ENCODE peak calls at places on chromosomes 5 and 9, in seven cellular contexts. C is PC-3, N is GM23248, B is heart left ventricle, I is SJSA1, W is brain microvascular endothelial cell, T is small intestine. G is an unnamed sample.

GRCh38 chr9:69590241-69590640 is 81.9 kb downstream of the APBA1 start:
- DNase-seq in W (no peak), I (no peak), B (no peak), T (no peak), C (no peak), N (no peak), G (no peak)

GRCh38 chr5:6468870-6469269 is 20.2 kb downstream of the UBE2QL1 start:
- DNase-seq in N (no peak), W (no peak), T (no peak), B (no peak), I (no peak), C (no peak), G (no peak)

GRCh38 chr9:132404228-132404881 is 2.3 kb downstream of the TTF1 start:
- DNase-seq in W (no peak), T (no peak), C (no peak), I (no peak), B (no peak), N (no peak), G (no peak)

GRCh38 chr9:37486616-37487544 is 1.1 kb downstream of the POLR1E start:
- DNase-seq in N (peak; percentile 98), T (peak; percentile 33), B (peak; percentile 59), C (peak; percentile 62), W (peak; percentile 78), I (peak; percentile 45), G (no peak)

GRCh38 chr9:6926436-6926835 is 168.7 kb downstream of the KDM4C start:
- DNase-seq in I (no peak), T (no peak), B (no peak), C (no peak), N (no peak), W (no peak), G (no peak)

GRCh38 chr9:36566813-36567217 is 5.9 kb upstream of the MELK start:
- DNase-seq in I (no peak), N (peak; percentile 91), T (no peak), B (no peak), C (peak; percentile 32), W (peak; percentile 16), G (peak; percentile 37)

GRCh38 chr5:110258460-110258859 is 468.0 kb downstream of the TMEM232 start:
- DNase-seq in N (peak; percentile 84), W (peak; percentile 22), T (peak; percentile 1), C (peak; percentile 63), I (no peak), B (no peak), G (peak; percentile 38)

GRCh38 chr9:138024831-138025291 is 147.3 kb downstream of the CACNA1B start:
- DNase-seq in I (peak; percentile 35), N (no peak), B (peak; percentile 14), W (no peak), T (no peak), C (no peak), G (no peak)

GRCh38 chr5:75534734-75535133 is 23.0 kb downstream of the POLK start:
- DNase-seq in T (no peak), N (no peak), I (no peak), C (no peak), W (no peak), B (no peak), G (no peak)

DNA sequence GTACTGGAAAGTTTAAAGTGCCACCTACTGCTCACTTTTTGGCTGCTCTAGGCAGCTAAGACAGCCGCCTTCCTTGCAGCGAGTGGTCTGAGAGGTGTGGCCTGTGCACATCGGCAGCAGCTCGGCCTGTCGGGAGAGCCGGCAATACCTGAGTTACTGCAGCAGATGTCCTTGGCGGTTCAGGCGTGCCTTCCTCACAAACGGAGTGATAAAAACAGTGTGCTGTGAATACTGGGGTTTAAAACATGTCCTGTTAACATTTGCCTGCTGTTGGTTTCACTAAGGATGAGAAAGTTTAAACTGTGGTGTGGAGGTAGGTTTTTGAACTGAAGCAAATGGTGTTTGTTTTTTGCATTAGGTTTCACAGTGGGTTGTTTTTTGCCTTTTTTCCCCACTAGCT is 12.9 kb downstream of the TRAF2 start:
- DNase-seq in B (no peak), N (no peak), C (no peak), T (peak; percentile 26), I (no peak), W (no peak), G (no peak)
- H3K27ac ChIP-seq in B (no peak overlapping the region), N (no peak overlapping the region), C (no peak overlapping the region), T (peak overlapping the region; percentile 45), I (no peak overlapping the region), W (no peak overlapping the region), G (peak overlapping the region; percentile 8)

DNA sequence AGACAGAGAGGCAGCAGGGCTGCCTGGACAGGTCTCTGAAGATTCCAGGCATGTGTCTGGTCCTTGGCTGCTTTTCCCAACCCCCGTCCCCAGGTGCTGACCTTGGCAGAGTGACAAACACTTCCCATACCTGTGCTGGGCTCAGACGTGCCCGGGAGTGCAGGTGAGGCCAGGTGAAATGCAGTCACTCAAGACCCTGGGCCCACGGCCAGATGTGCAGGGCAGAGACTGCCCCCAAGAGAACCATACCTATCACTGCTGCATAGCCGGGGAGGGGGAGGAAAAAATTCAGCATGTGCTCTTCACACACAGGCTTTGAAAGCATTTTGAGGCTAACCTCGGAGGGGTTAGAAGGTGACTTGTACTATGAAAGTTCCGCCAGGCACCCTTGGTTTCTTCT is 22.6 kb downstream of the CCNJL start:
- DNase-seq in I (no peak), T (no peak), W (no peak), N (no peak), B (no peak), C (no peak), G (peak; percentile 84)
- H3K4me3 ChIP-seq in I (no peak overlapping the region), T (no peak overlapping the region), W (no peak overlapping the region), N (no peak overlapping the region), B (no peak overlapping the region), C (no peak overlapping the region), G (no peak overlapping the region)

DNA sequence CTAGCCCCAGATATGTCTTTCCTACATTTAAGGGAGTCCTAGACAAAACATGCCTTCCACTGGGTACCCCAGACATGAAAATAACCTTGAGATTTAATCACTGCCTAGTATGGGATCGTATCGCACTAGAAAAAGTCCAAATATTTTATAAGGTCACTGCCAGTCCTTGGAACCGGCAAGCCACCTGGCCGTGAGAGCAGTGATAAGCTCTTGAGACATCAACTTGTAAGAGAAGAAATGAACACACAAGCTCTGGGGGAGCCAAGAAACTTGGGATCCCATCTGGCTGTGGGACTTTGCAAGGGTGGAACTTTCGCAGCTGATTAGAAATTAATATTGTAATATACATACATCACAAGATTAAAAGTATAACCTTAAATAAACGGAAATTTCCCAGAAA is 21.5 kb downstream of the MYO10 start:
- DNase-seq in T (no peak), N (no peak), W (no peak), I (no peak), B (no peak), C (no peak), G (no peak)
- H3K27ac ChIP-seq in T (peak overlapping the region; percentile 86), N (no peak overlapping the region), W (no peak overlapping the region), I (no peak overlapping the region), B (no peak overlapping the region), C (no peak overlapping the region), G (no peak overlapping the region)

GRCh38 chr9:77588319-77588937 is 59.7 kb downstream of the GNA14 start:
- DNase-seq in B (no peak), I (peak; percentile 53), T (peak; percentile 21), C (peak; percentile 88), W (peak; percentile 71), N (peak; percentile 90), G (no peak)

GRCh38 chr9:77587851-77588250 is 60.3 kb downstream of the GNA14 start:
- DNase-seq in C (no peak), N (no peak), T (no peak), I (no peak), W (no peak), B (no peak), G (no peak)

GRCh38 chr9:77586591-77586990 is 61.5 kb downstream of the GNA14 start:
- DNase-seq in C (no peak), B (no peak), I (no peak), W (no peak), T (no peak), N (no peak), G (no peak)

GRCh38 chr9:77585335-77585786 is 62.8 kb downstream of the GNA14 start:
- DNase-seq in I (no peak), B (no peak), T (no peak), N (no peak), W (no peak), C (no peak), G (no peak)

GRCh38 chr9:77587036-77587435 is 61.1 kb downstream of the GNA14 start:
- DNase-seq in T (no peak), W (no peak), N (no peak), B (no peak), C (no peak), I (no peak), G (no peak)
- H3K4me3 ChIP-seq in T (no peak overlapping the region), W (no peak overlapping the region), N (no peak overlapping the region), B (no peak overlapping the region), C (no peak overlapping the region), I (no peak overlapping the region), G (no peak overlapping the region)

DNA sequence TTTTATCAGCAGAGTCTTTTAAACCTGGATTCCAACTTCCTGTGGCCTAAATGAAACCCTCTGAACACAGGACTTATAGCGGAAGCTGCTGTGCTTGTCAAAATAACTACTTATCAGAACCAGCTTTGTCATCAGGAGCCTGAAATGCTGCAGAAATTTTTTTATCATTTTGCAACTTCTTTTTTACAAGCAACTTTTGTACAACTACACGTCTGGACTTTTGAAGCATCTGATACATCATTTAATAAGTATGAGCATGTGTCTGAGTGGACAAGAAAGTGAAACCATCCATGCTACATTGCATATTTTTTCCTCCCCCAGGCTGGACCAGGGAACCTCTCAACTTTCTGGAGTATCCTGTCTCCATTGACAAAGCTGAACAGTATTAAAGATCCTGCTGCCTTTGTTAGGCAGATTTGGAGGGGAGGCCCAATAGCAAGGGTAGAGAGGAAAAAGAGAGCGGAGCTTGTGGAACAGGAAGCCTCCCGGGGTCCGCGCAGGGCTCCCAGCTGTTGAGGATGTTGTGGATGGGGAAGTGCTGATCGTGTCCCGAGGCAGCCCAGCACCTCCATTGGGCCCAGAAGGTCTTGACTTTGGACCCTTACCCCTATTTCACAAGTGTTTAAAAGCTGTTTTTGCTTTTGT is 196.6 kb downstream of the MSX2 start:
- DNase-seq in W (peak; percentile 28), N (peak; percentile 9), T (no peak), I (no peak), C (no peak), B (no peak), G (peak; percentile 75)
- H3K27ac ChIP-seq in W (no peak overlapping the region), N (no peak overlapping the region), T (no peak overlapping the region), I (no peak overlapping the region), C (no peak overlapping the region), B (no peak overlapping the region), G (no peak overlapping the region)

G was measured in left lung.